ENCODE peak calls at places on chromosomes 12 and 14, in four cellular contexts. One of them, this sample, is unnamed.

GRCh38 chr12:92561543-92561899 is 141.3 kb upstream of the PLEKHG7 start:
- DNase-seq in HFF-Myc: no peak
- DNase-seq in BJ: peak; percentile 35
- DNase-seq in gastrocnemius medialis: peak; percentile 41
- DNase-seq in this sample: peak; percentile 14

GRCh38 chr12:69027411-69027811 is 94.4 kb upstream of the CPM start:
- DNase-seq in HFF-Myc: no peak
- DNase-seq in BJ: no peak
- DNase-seq in gastrocnemius medialis: no peak
- DNase-seq in this sample: no peak

GRCh38 chr12:19273482-19274330 is 144.2 kb downstream of the PLEKHA5 start:
- DNase-seq in HFF-Myc: peak; percentile 97
- DNase-seq in BJ: peak; percentile 92
- DNase-seq in gastrocnemius medialis: no peak
- DNase-seq in this sample: no peak

GRCh38 chr12:119556830-119557229 is 36.7 kb upstream of the TMEM233 start:
- DNase-seq in HFF-Myc: no peak
- DNase-seq in BJ: no peak
- DNase-seq in gastrocnemius medialis: no peak
- DNase-seq in this sample: no peak

GRCh38 chr12:6691473-6691872 is 2.3 kb upstream of the ZNF384 start:
- DNase-seq in HFF-Myc: no peak
- DNase-seq in BJ: peak; percentile 32
- DNase-seq in gastrocnemius medialis: no peak
- DNase-seq in this sample: no peak

GRCh38 chr12:26848156-26848825 is 15.3 kb upstream of the ITPR2 start:
- DNase-seq in HFF-Myc: no peak
- DNase-seq in BJ: no peak
- DNase-seq in gastrocnemius medialis: no peak
- DNase-seq in this sample: no peak

GRCh38 chr12:75900781-75901254 is 130.8 kb downstream of the PHLDA1 start:
- DNase-seq in HFF-Myc: no peak
- DNase-seq in BJ: no peak
- DNase-seq in gastrocnemius medialis: no peak
- DNase-seq in this sample: no peak

GRCh38 chr12:89700191-89700810 is 8.3 kb downstream of the ATP2B1 start:
- DNase-seq in HFF-Myc: no peak
- DNase-seq in BJ: no peak
- DNase-seq in gastrocnemius medialis: no peak
- DNase-seq in this sample: no peak

GRCh38 chr14:105485720-105486332 is 860 bp upstream of the CRIP1 start:
- DNase-seq in HFF-Myc: no peak
- DNase-seq in BJ: no peak
- DNase-seq in gastrocnemius medialis: no peak
- DNase-seq in this sample: no peak

GRCh38 chr14:74686324-74686723 is 26.6 kb downstream of the AREL1 start:
- DNase-seq in HFF-Myc: no peak
- DNase-seq in BJ: no peak
- DNase-seq in gastrocnemius medialis: no peak
- DNase-seq in this sample: no peak

GRCh38 chr14:29810657-29811056 is 117.0 kb downstream of the PRKD1 start:
- DNase-seq in HFF-Myc: peak; percentile 45
- DNase-seq in BJ: no peak
- DNase-seq in gastrocnemius medialis: no peak
- DNase-seq in this sample: no peak

GRCh38 chr14:94157195-94157594 is 16.9 kb upstream of the PPP4R4 start:
- DNase-seq in HFF-Myc: no peak
- DNase-seq in BJ: no peak
- DNase-seq in gastrocnemius medialis: no peak
- DNase-seq in this sample: no peak

GRCh38 chr12:12357697-12358476 is 1.0 kb downstream of the BORCS5 start:
- DNase-seq in HFF-Myc: no peak
- DNase-seq in BJ: no peak
- DNase-seq in gastrocnemius medialis: no peak
- DNase-seq in this sample: no peak

GRCh38 chr12:11433664-11434063 is 38.3 kb upstream of the PRB2 start:
- DNase-seq in HFF-Myc: no peak
- DNase-seq in BJ: no peak
- DNase-seq in gastrocnemius medialis: no peak
- DNase-seq in this sample: no peak

GRCh38 chr12:12686472-12686871 is 9.5 kb downstream of the GPR19 start:
- DNase-seq in HFF-Myc: no peak
- DNase-seq in BJ: no peak
- DNase-seq in gastrocnemius medialis: no peak
- DNase-seq in this sample: no peak

GRCh38 chr12:120358412-120359158 is 10.4 kb downstream of the MSI1 start:
- DNase-seq in HFF-Myc: no peak
- DNase-seq in BJ: no peak
- DNase-seq in gastrocnemius medialis: no peak
- DNase-seq in this sample: no peak

GRCh38 chr12:110373025-110373876 is 30.3 kb downstream of the ANAPC7 start:
- DNase-seq in HFF-Myc: no peak
- DNase-seq in BJ: no peak
- DNase-seq in gastrocnemius medialis: no peak
- DNase-seq in this sample: no peak

GRCh38 chr12:8697476-8698131 is at the start of gene RIMKLB:
- DNase-seq in HFF-Myc: no peak
- DNase-seq in BJ: no peak
- DNase-seq in gastrocnemius medialis: peak; percentile 46
- DNase-seq in this sample: peak; percentile 93

GRCh38 chr12:76942276-76942675 is 63.5 kb upstream of the CSRP2 start:
- DNase-seq in HFF-Myc: no peak
- DNase-seq in BJ: peak; percentile 54
- DNase-seq in gastrocnemius medialis: no peak
- DNase-seq in this sample: no peak

GRCh38 chr12:68792952-68793351 is 15.0 kb upstream of the MDM2 start:
- DNase-seq in HFF-Myc: no peak
- DNase-seq in BJ: no peak
- DNase-seq in gastrocnemius medialis: no peak
- DNase-seq in this sample: no peak

GRCh38 chr12:106033161-106033675 is 105.5 kb downstream of the NUAK1 start:
- DNase-seq in HFF-Myc: no peak
- DNase-seq in BJ: no peak
- DNase-seq in gastrocnemius medialis: no peak
- DNase-seq in this sample: no peak

GRCh38 chr12:106030210-106031175 is 108.3 kb downstream of the NUAK1 start:
- DNase-seq in HFF-Myc: peak; percentile 62
- DNase-seq in BJ: peak; percentile 92
- DNase-seq in gastrocnemius medialis: no peak
- DNase-seq in this sample: peak; percentile 67

GRCh38 chr12:106034316-106034715 is 104.4 kb downstream of the NUAK1 start:
- DNase-seq in HFF-Myc: no peak
- DNase-seq in BJ: no peak
- DNase-seq in gastrocnemius medialis: no peak
- DNase-seq in this sample: no peak

GRCh38 chr12:106031736-106032135 is 107.0 kb downstream of the NUAK1 start:
- DNase-seq in HFF-Myc: no peak
- DNase-seq in BJ: no peak
- DNase-seq in gastrocnemius medialis: no peak
- DNase-seq in this sample: no peak

DNA sequence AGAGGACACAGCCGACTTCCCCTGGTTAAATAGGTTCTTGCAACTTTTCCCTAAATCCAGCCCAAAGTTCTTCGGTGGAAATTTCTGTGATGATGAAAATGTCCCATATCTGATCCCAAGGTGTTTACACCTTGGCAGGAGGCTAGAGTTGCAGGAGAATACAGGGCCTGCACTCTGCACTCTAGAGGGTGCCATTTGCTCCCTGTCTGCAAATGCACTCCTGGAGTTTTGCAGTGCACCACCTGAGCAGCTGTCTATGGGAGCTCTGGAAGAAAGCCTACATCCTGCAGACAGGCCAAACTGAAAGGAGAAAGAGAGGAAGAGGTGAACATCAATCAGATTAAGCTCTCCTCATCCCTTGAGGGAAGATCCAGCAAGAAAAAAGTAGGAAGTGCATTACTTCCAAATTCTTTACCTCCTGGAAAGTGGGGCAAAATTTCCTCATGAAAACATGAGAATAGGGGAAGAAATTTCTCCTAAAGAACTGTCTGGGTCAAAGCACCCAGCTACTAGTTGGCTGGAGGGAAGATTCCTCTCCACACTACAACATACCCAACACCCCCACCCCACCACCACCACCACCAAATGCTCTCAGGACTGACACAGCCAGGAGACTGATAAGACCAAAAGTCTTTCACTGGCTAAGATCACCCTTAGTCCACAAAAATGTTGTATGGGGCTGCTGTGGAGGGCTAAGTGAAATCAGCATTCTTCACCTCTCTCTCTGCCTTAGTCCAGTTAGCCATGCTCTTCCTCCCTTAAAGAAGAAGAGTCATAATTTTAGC is 106.4 kb downstream of the NUAK1 start:
- DNase-seq in HFF-Myc: no peak
- DNase-seq in BJ: no peak
- DNase-seq in gastrocnemius medialis: no peak
- DNase-seq in this sample: no peak
- TF ChIP-seq CTCF in HFF-Myc: no peak
- TF ChIP-seq CTCF in BJ: no peak
- TF ChIP-seq CTCF in gastrocnemius medialis: no peak
- TF ChIP-seq CTCF in this sample: no peak

DNA sequence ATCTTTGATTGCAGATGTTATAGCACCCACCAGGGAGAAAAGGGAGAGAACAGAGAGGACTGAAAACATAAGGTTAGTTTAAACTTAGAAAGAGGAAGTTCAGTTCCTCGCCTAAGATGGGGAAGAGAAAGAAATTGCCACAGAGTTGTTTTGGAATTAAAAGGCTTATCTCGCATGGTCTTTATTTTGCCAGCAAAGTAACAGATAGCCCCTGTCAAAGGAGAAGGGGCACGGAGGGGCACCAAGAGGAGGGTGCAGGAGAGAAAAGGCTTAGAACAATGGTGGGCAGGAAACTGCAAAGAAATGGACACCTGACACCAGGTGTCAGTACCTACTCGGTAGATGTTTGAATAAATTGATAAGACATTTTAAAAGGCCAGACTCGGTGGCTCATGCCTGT is 17.8 kb upstream of the OXA1L start:
- DNase-seq in HFF-Myc: no peak
- DNase-seq in BJ: no peak
- DNase-seq in gastrocnemius medialis: no peak
- DNase-seq in this sample: no peak
- TF ChIP-seq CTCF in HFF-Myc: no peak
- TF ChIP-seq CTCF in BJ: no peak
- TF ChIP-seq CTCF in gastrocnemius medialis: no peak
- TF ChIP-seq CTCF in this sample: no peak

GRCh38 chr12:107794451-107794850 is 19.9 kb downstream of the ASCL4 start:
- DNase-seq in HFF-Myc: no peak
- DNase-seq in BJ: no peak
- DNase-seq in gastrocnemius medialis: no peak
- DNase-seq in this sample: no peak
- TF ChIP-seq CTCF in HFF-Myc: no peak
- TF ChIP-seq CTCF in BJ: no peak
- TF ChIP-seq CTCF in gastrocnemius medialis: no peak
- TF ChIP-seq CTCF in this sample: no peak

GRCh38 chr12:52788111-52788875 is 7.6 kb downstream of the KRT3 start:
- DNase-seq in HFF-Myc: no peak
- DNase-seq in BJ: no peak
- DNase-seq in gastrocnemius medialis: no peak
- DNase-seq in this sample: no peak
- TF ChIP-seq CTCF in HFF-Myc: no peak
- TF ChIP-seq CTCF in BJ: no peak
- TF ChIP-seq CTCF in gastrocnemius medialis: no peak
- TF ChIP-seq CTCF in this sample: no peak

GRCh38 chr14:68358978-68359861 is 433.6 kb downstream of the ZFP36L1 start:
- DNase-seq in HFF-Myc: no peak
- DNase-seq in BJ: no peak
- DNase-seq in gastrocnemius medialis: no peak
- DNase-seq in this sample: no peak
- TF ChIP-seq CTCF in HFF-Myc: no peak
- TF ChIP-seq CTCF in BJ: no peak
- TF ChIP-seq CTCF in gastrocnemius medialis: no peak
- TF ChIP-seq CTCF in this sample: no peak

DNA sequence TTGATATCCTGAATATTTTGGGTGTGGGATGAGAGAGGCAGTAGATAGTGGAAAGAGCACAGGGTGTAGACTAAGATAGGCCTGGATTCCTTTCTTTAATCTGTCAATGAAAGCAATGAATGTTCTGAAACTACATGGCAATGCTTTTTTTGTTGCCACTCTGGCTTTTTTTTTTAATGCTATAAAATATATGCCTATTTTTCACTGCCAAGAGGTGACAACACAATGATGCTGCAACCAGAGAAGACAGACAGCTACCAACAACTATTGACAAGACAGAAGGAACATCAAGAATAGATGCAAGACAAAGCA is 9.4 kb downstream of the ANG start:
- DNase-seq in HFF-Myc: no peak
- DNase-seq in BJ: no peak
- DNase-seq in gastrocnemius medialis: no peak
- DNase-seq in this sample: no peak
- TF ChIP-seq CTCF in HFF-Myc: no peak
- TF ChIP-seq CTCF in BJ: no peak
- TF ChIP-seq CTCF in gastrocnemius medialis: no peak
- TF ChIP-seq CTCF in this sample: no peak

This sample was measured in ascending aorta.